ENCODE peak calls at places on chromosome X, in nine cellular contexts. One of them, this sample, is unnamed. For H3K27me3, the result is how much of the 10 kb centered on the place peaks cover.

GRCh38 chrX:40086569-40087335 is 11.0 kb downstream of the BCOR start:
- DNase-seq in H9: peak
- DNase-seq in fibroblast of lung: peak
- DNase-seq in foreskin keratinocyte: no peak
- DNase-seq in ovary: no peak
- DNase-seq in tibial artery: no peak
- DNase-seq in gastrocnemius medialis: no peak
- DNase-seq in CD8-positive, alpha-beta memory T cell: no peak
- DNase-seq in CD4-positive, alpha-beta T cell: no peak
- DNase-seq in this sample: peak

GRCh38 chrX:12973561-12974216 is 1.2 kb upstream of the TMSB4X start:
- DNase-seq in H9: no peak
- DNase-seq in fibroblast of lung: no peak
- DNase-seq in foreskin keratinocyte: no peak
- DNase-seq in ovary: peak
- DNase-seq in tibial artery: no peak
- DNase-seq in gastrocnemius medialis: no peak
- DNase-seq in CD8-positive, alpha-beta memory T cell: peak
- DNase-seq in CD4-positive, alpha-beta T cell: peak
- DNase-seq in this sample: no peak

GRCh38 chrX:40971736-40972135 is 113.5 kb upstream of the USP9X start:
- DNase-seq in H9: no peak
- DNase-seq in fibroblast of lung: peak
- DNase-seq in foreskin keratinocyte: no peak
- DNase-seq in ovary: no peak
- DNase-seq in tibial artery: no peak
- DNase-seq in gastrocnemius medialis: no peak
- DNase-seq in CD8-positive, alpha-beta memory T cell: no peak
- DNase-seq in CD4-positive, alpha-beta T cell: no peak
- DNase-seq in this sample: no peak

GRCh38 chrX:136812286-136812685 is 31.6 kb upstream of the ARHGEF6 start:
- DNase-seq in H9: no peak
- DNase-seq in fibroblast of lung: peak
- DNase-seq in foreskin keratinocyte: no peak
- DNase-seq in ovary: no peak
- DNase-seq in tibial artery: no peak
- DNase-seq in gastrocnemius medialis: no peak
- DNase-seq in CD8-positive, alpha-beta memory T cell: no peak
- DNase-seq in CD4-positive, alpha-beta T cell: no peak
- DNase-seq in this sample: peak

GRCh38 chrX:9857575-9857974 is 71.3 kb downstream of the SHROOM2 start:
- DNase-seq in H9: no peak
- DNase-seq in fibroblast of lung: no peak
- DNase-seq in foreskin keratinocyte: no peak
- DNase-seq in ovary: no peak
- DNase-seq in tibial artery: no peak
- DNase-seq in gastrocnemius medialis: no peak
- DNase-seq in CD8-positive, alpha-beta memory T cell: no peak
- DNase-seq in CD4-positive, alpha-beta T cell: no peak
- DNase-seq in this sample: no peak

GRCh38 chrX:154648931-154649863 is 4.2 kb downstream of the CTAG2 start:
- DNase-seq in H9: no peak
- DNase-seq in fibroblast of lung: no peak
- DNase-seq in foreskin keratinocyte: no peak
- DNase-seq in ovary: no peak
- DNase-seq in tibial artery: no peak
- DNase-seq in gastrocnemius medialis: no peak
- DNase-seq in CD8-positive, alpha-beta memory T cell: no peak
- DNase-seq in CD4-positive, alpha-beta T cell: no peak
- DNase-seq in this sample: no peak

GRCh38 chrX:122094611-122095010 is 1047.2 kb downstream of the GLUD2 start:
- DNase-seq in H9: no peak
- DNase-seq in fibroblast of lung: no peak
- DNase-seq in foreskin keratinocyte: peak
- DNase-seq in ovary: no peak
- DNase-seq in tibial artery: no peak
- DNase-seq in gastrocnemius medialis: no peak
- DNase-seq in CD8-positive, alpha-beta memory T cell: no peak
- DNase-seq in CD4-positive, alpha-beta T cell: no peak
- DNase-seq in this sample: no peak

GRCh38 chrX:134671207-134671750 is 13.0 kb upstream of the PLAC1 start:
- DNase-seq in H9: no peak
- DNase-seq in fibroblast of lung: no peak
- DNase-seq in foreskin keratinocyte: no peak
- DNase-seq in ovary: no peak
- DNase-seq in tibial artery: no peak
- DNase-seq in gastrocnemius medialis: no peak
- DNase-seq in CD8-positive, alpha-beta memory T cell: no peak
- DNase-seq in CD4-positive, alpha-beta T cell: no peak
- DNase-seq in this sample: no peak

GRCh38 chrX:97616883-97617510 is 733.3 kb downstream of the RPA4 start:
- DNase-seq in H9: no peak
- DNase-seq in fibroblast of lung: peak
- DNase-seq in foreskin keratinocyte: peak
- DNase-seq in ovary: no peak
- DNase-seq in tibial artery: no peak
- DNase-seq in gastrocnemius medialis: no peak
- DNase-seq in CD8-positive, alpha-beta memory T cell: no peak
- DNase-seq in CD4-positive, alpha-beta T cell: no peak
- DNase-seq in this sample: no peak

GRCh38 chrX:135434258-135435138 is 12.8 kb downstream of the SMIM10L2A start:
- DNase-seq in H9: no peak
- DNase-seq in fibroblast of lung: no peak
- DNase-seq in foreskin keratinocyte: no peak
- DNase-seq in ovary: no peak
- DNase-seq in tibial artery: no peak
- DNase-seq in gastrocnemius medialis: no peak
- DNase-seq in CD8-positive, alpha-beta memory T cell: no peak
- DNase-seq in CD4-positive, alpha-beta T cell: no peak
- DNase-seq in this sample: no peak

GRCh38 chrX:2391869-2392606 is 108.7 kb downstream of the DHRSX start:
- DNase-seq in H9: peak
- DNase-seq in fibroblast of lung: peak
- DNase-seq in foreskin keratinocyte: peak
- DNase-seq in ovary: no peak
- DNase-seq in tibial artery: no peak
- DNase-seq in gastrocnemius medialis: no peak
- DNase-seq in CD8-positive, alpha-beta memory T cell: no peak
- DNase-seq in CD4-positive, alpha-beta T cell: no peak
- DNase-seq in this sample: peak

GRCh38 chrX:136310411-136310810 is 9.6 kb downstream of the ADGRG4 start:
- DNase-seq in H9: no peak
- DNase-seq in fibroblast of lung: no peak
- DNase-seq in foreskin keratinocyte: no peak
- DNase-seq in ovary: no peak
- DNase-seq in tibial artery: no peak
- DNase-seq in gastrocnemius medialis: no peak
- DNase-seq in CD8-positive, alpha-beta memory T cell: no peak
- DNase-seq in CD4-positive, alpha-beta T cell: no peak
- DNase-seq in this sample: no peak

GRCh38 chrX:121301822-121302221 is 254.4 kb downstream of the GLUD2 start:
- DNase-seq in H9: no peak
- DNase-seq in fibroblast of lung: no peak
- DNase-seq in foreskin keratinocyte: no peak
- DNase-seq in ovary: no peak
- DNase-seq in tibial artery: no peak
- DNase-seq in gastrocnemius medialis: no peak
- DNase-seq in CD8-positive, alpha-beta memory T cell: no peak
- DNase-seq in CD4-positive, alpha-beta T cell: no peak
- DNase-seq in this sample: no peak

GRCh38 chrX:15816886-15817285 is 26.6 kb downstream of the ZRSR2 start:
- DNase-seq in H9: peak
- DNase-seq in fibroblast of lung: peak
- DNase-seq in foreskin keratinocyte: no peak
- DNase-seq in ovary: no peak
- DNase-seq in tibial artery: no peak
- DNase-seq in gastrocnemius medialis: no peak
- DNase-seq in CD8-positive, alpha-beta memory T cell: peak
- DNase-seq in CD4-positive, alpha-beta T cell: no peak
- DNase-seq in this sample: peak

GRCh38 chrX:132909643-132910042 is 48.8 kb downstream of the HS6ST2 start:
- DNase-seq in H9: no peak
- DNase-seq in fibroblast of lung: peak
- DNase-seq in foreskin keratinocyte: peak
- DNase-seq in ovary: no peak
- DNase-seq in tibial artery: no peak
- DNase-seq in gastrocnemius medialis: no peak
- DNase-seq in CD8-positive, alpha-beta memory T cell: no peak
- DNase-seq in CD4-positive, alpha-beta T cell: no peak
- DNase-seq in this sample: no peak

GRCh38 chrX:103211012-103211715 is 3.7 kb upstream of the BEX4 start:
- DNase-seq in H9: peak
- DNase-seq in fibroblast of lung: peak
- DNase-seq in foreskin keratinocyte: no peak
- DNase-seq in ovary: peak
- DNase-seq in tibial artery: peak
- DNase-seq in gastrocnemius medialis: no peak
- DNase-seq in CD8-positive, alpha-beta memory T cell: peak
- DNase-seq in CD4-positive, alpha-beta T cell: peak
- DNase-seq in this sample: peak

GRCh38 chrX:46579250-46579649 is 5.7 kb downstream of the CHST7 start:
- DNase-seq in H9: no peak
- DNase-seq in fibroblast of lung: no peak
- DNase-seq in foreskin keratinocyte: no peak
- DNase-seq in ovary: no peak
- DNase-seq in tibial artery: no peak
- DNase-seq in gastrocnemius medialis: no peak
- DNase-seq in CD8-positive, alpha-beta memory T cell: no peak
- DNase-seq in CD4-positive, alpha-beta T cell: no peak
- DNase-seq in this sample: no peak

GRCh38 chrX:46587158-46587557 is 13.6 kb downstream of the CHST7 start:
- DNase-seq in H9: no peak
- DNase-seq in fibroblast of lung: no peak
- DNase-seq in foreskin keratinocyte: no peak
- DNase-seq in ovary: peak
- DNase-seq in tibial artery: no peak
- DNase-seq in gastrocnemius medialis: no peak
- DNase-seq in CD8-positive, alpha-beta memory T cell: no peak
- DNase-seq in CD4-positive, alpha-beta T cell: no peak
- DNase-seq in this sample: no peak

GRCh38 chrX:46582325-46582724 is 8.8 kb downstream of the CHST7 start:
- DNase-seq in H9: no peak
- DNase-seq in fibroblast of lung: peak
- DNase-seq in foreskin keratinocyte: no peak
- DNase-seq in ovary: no peak
- DNase-seq in tibial artery: no peak
- DNase-seq in gastrocnemius medialis: no peak
- DNase-seq in CD8-positive, alpha-beta memory T cell: no peak
- DNase-seq in CD4-positive, alpha-beta T cell: no peak
- DNase-seq in this sample: peak

GRCh38 chrX:46580613-46581012 is 7.0 kb downstream of the CHST7 start:
- DNase-seq in H9: no peak
- DNase-seq in fibroblast of lung: no peak
- DNase-seq in foreskin keratinocyte: no peak
- DNase-seq in ovary: no peak
- DNase-seq in tibial artery: no peak
- DNase-seq in gastrocnemius medialis: no peak
- DNase-seq in CD8-positive, alpha-beta memory T cell: no peak
- DNase-seq in CD4-positive, alpha-beta T cell: no peak
- DNase-seq in this sample: no peak

GRCh38 chrX:46582964-46583363 is 9.4 kb downstream of the CHST7 start:
- DNase-seq in H9: no peak
- DNase-seq in fibroblast of lung: peak
- DNase-seq in foreskin keratinocyte: peak
- DNase-seq in ovary: no peak
- DNase-seq in tibial artery: no peak
- DNase-seq in gastrocnemius medialis: no peak
- DNase-seq in CD8-positive, alpha-beta memory T cell: no peak
- DNase-seq in CD4-positive, alpha-beta T cell: no peak
- DNase-seq in this sample: peak
- H3K27ac ChIP-seq in H9: no peak
- H3K27ac ChIP-seq in fibroblast of lung: peak
- H3K27ac ChIP-seq in foreskin keratinocyte: peak
- H3K27ac ChIP-seq in ovary: peak
- H3K27ac ChIP-seq in tibial artery: peak
- H3K27ac ChIP-seq in gastrocnemius medialis: peak
- H3K27ac ChIP-seq in CD8-positive, alpha-beta memory T cell: no peak
- H3K27ac ChIP-seq in CD4-positive, alpha-beta T cell: no peak
- H3K27ac ChIP-seq in this sample: no peak

GRCh38 chrX:79623098-79623762 is 256.1 kb upstream of the ITM2A start:
- DNase-seq in H9: no peak
- DNase-seq in fibroblast of lung: no peak
- DNase-seq in foreskin keratinocyte: no peak
- DNase-seq in ovary: no peak
- DNase-seq in tibial artery: no peak
- DNase-seq in gastrocnemius medialis: no peak
- DNase-seq in CD8-positive, alpha-beta memory T cell: no peak
- DNase-seq in CD4-positive, alpha-beta T cell: no peak
- DNase-seq in this sample: no peak
- H3K27me3 ChIP-seq in H9: under half
- H3K27me3 ChIP-seq in fibroblast of lung: under half
- H3K27me3 ChIP-seq in foreskin keratinocyte: under half
- H3K27me3 ChIP-seq in ovary: under half
- H3K27me3 ChIP-seq in tibial artery: under half
- H3K27me3 ChIP-seq in gastrocnemius medialis: under half
- H3K27me3 ChIP-seq in CD8-positive, alpha-beta memory T cell: under half
- H3K27me3 ChIP-seq in CD4-positive, alpha-beta T cell: under half
- H3K27me3 ChIP-seq in this sample: under half

GRCh38 chrX:152831391-152831790 is 528 bp downstream of the NSDHL start:
- DNase-seq in H9: no peak
- DNase-seq in fibroblast of lung: no peak
- DNase-seq in foreskin keratinocyte: no peak
- DNase-seq in ovary: no peak
- DNase-seq in tibial artery: no peak
- DNase-seq in gastrocnemius medialis: no peak
- DNase-seq in CD8-positive, alpha-beta memory T cell: no peak
- DNase-seq in CD4-positive, alpha-beta T cell: no peak
- DNase-seq in this sample: peak
- H3K27ac ChIP-seq in H9: no peak
- H3K27ac ChIP-seq in fibroblast of lung: peak
- H3K27ac ChIP-seq in foreskin keratinocyte: peak
- H3K27ac ChIP-seq in ovary: peak
- H3K27ac ChIP-seq in tibial artery: peak
- H3K27ac ChIP-seq in gastrocnemius medialis: peak
- H3K27ac ChIP-seq in CD8-positive, alpha-beta memory T cell: peak
- H3K27ac ChIP-seq in CD4-positive, alpha-beta T cell: peak
- H3K27ac ChIP-seq in this sample: peak

GRCh38 chrX:111442791-111443190 is 30.8 kb upstream of the DCX start:
- DNase-seq in H9: no peak
- DNase-seq in fibroblast of lung: no peak
- DNase-seq in foreskin keratinocyte: no peak
- DNase-seq in ovary: no peak
- DNase-seq in tibial artery: no peak
- DNase-seq in gastrocnemius medialis: no peak
- DNase-seq in CD8-positive, alpha-beta memory T cell: no peak
- DNase-seq in CD4-positive, alpha-beta T cell: no peak
- DNase-seq in this sample: no peak

GRCh38 chrX:111444881-111445280 is 32.9 kb upstream of the DCX start:
- DNase-seq in H9: no peak
- DNase-seq in fibroblast of lung: no peak
- DNase-seq in foreskin keratinocyte: no peak
- DNase-seq in ovary: no peak
- DNase-seq in tibial artery: no peak
- DNase-seq in gastrocnemius medialis: no peak
- DNase-seq in CD8-positive, alpha-beta memory T cell: no peak
- DNase-seq in CD4-positive, alpha-beta T cell: no peak
- DNase-seq in this sample: no peak

GRCh38 chrX:111447298-111447697 is 35.3 kb upstream of the DCX start:
- DNase-seq in H9: peak
- DNase-seq in fibroblast of lung: no peak
- DNase-seq in foreskin keratinocyte: no peak
- DNase-seq in ovary: no peak
- DNase-seq in tibial artery: no peak
- DNase-seq in gastrocnemius medialis: no peak
- DNase-seq in CD8-positive, alpha-beta memory T cell: no peak
- DNase-seq in CD4-positive, alpha-beta T cell: no peak
- DNase-seq in this sample: peak

GRCh38 chrX:111445485-111445884 is 33.5 kb upstream of the DCX start:
- DNase-seq in H9: no peak
- DNase-seq in fibroblast of lung: peak
- DNase-seq in foreskin keratinocyte: no peak
- DNase-seq in ovary: no peak
- DNase-seq in tibial artery: no peak
- DNase-seq in gastrocnemius medialis: no peak
- DNase-seq in CD8-positive, alpha-beta memory T cell: no peak
- DNase-seq in CD4-positive, alpha-beta T cell: no peak
- DNase-seq in this sample: peak
- H3K27me3 ChIP-seq in H9: under half
- H3K27me3 ChIP-seq in fibroblast of lung: under half
- H3K27me3 ChIP-seq in foreskin keratinocyte: under half
- H3K27me3 ChIP-seq in ovary: under half
- H3K27me3 ChIP-seq in tibial artery: under half
- H3K27me3 ChIP-seq in gastrocnemius medialis: under half
- H3K27me3 ChIP-seq in CD8-positive, alpha-beta memory T cell: under half
- H3K27me3 ChIP-seq in CD4-positive, alpha-beta T cell: under half
- H3K27me3 ChIP-seq in this sample: under half

This sample was measured in cardiac muscle cell.